ENCODE peak calls at places on chromosomes 16 and 17, in eight cellular contexts. W is thoracic aorta; O is CD4-positive, alpha-beta T cell; A is stomach; Y is A549; K is heart right ventricle; Z is BE2C; M is RWPE1. N is an unnamed sample.

GRCh38 chr16:88957887-88958577 is 19.0 kb downstream of the CBFA2T3 start:
- DNase-seq in W (no peak), O (no peak), A (no peak), Y (no peak), K (peak), Z (no peak), M (no peak), N (no peak)

GRCh38 chr16:72073831-72074230 is 10.8 kb downstream of the HPR start:
- DNase-seq in W (peak), O (no peak), A (peak), Y (no peak), K (peak), Z (no peak), M (no peak), N (no peak)

GRCh38 chr16:87316450-87316922 is 706 bp downstream of the C16orf95 start:
- DNase-seq in W (no peak), O (no peak), A (no peak), Y (no peak), K (no peak), Z (no peak), M (no peak), N (no peak)

GRCh38 chr16:15034266-15035162 is 21.4 kb downstream of the NTAN1 start:
- DNase-seq in W (no peak), O (no peak), A (no peak), Y (no peak), K (peak), Z (no peak), M (no peak), N (no peak)

GRCh38 chr16:77238593-77238992 is 39.4 kb downstream of the SYCE1L start:
- DNase-seq in W (no peak), O (no peak), A (no peak), Y (no peak), K (no peak), Z (no peak), M (no peak), N (no peak)

GRCh38 chr17:67293251-67294203 is 48.5 kb upstream of the HELZ start:
- DNase-seq in W (no peak), O (peak), A (peak), Y (peak), K (peak), Z (peak), M (peak), N (no peak)

GRCh38 chr17:55420067-55420775 is 1.4 kb downstream of the MMD start:
- DNase-seq in W (no peak), O (no peak), A (peak), Y (no peak), K (no peak), Z (no peak), M (no peak), N (no peak)

GRCh38 chr16:67055712-67056487 is 27.0 kb downstream of the CBFB start:
- DNase-seq in W (no peak), O (no peak), A (no peak), Y (peak), K (no peak), Z (no peak), M (peak), N (peak)

GRCh38 chr17:7023576-7024401 is 939 bp downstream of the BCL6B start:
- DNase-seq in W (no peak), O (peak), A (peak), Y (peak), K (peak), Z (peak), M (peak), N (no peak)

GRCh38 chr17:19958023-19958422 is 19.6 kb downstream of the AKAP10 start:
- DNase-seq in W (no peak), O (no peak), A (no peak), Y (peak), K (no peak), Z (no peak), M (peak), N (peak)

GRCh38 chr16:11327277-11328171 is 17.7 kb upstream of the RMI2 start:
- DNase-seq in W (no peak), O (no peak), A (no peak), Y (no peak), K (no peak), Z (no peak), M (no peak), N (no peak)

GRCh38 chr17:82858376-82859126 is 18.7 kb upstream of the ZNF750 start:
- DNase-seq in W (no peak), O (peak), A (no peak), Y (no peak), K (no peak), Z (no peak), M (peak), N (no peak)

GRCh38 chr16:14310519-14310991 is 239.4 kb downstream of the MRTFB start:
- DNase-seq in W (no peak), O (no peak), A (no peak), Y (peak), K (no peak), Z (peak), M (no peak), N (no peak)

GRCh38 chr16:66242672-66243071 is 123.8 kb upstream of the CDH5 start:
- DNase-seq in W (no peak), O (no peak), A (no peak), Y (no peak), K (no peak), Z (no peak), M (no peak), N (no peak)

GRCh38 chr16:80667925-80668324 is 127.1 kb downstream of the DYNLRB2 start:
- DNase-seq in W (no peak), O (no peak), A (no peak), Y (no peak), K (no peak), Z (no peak), M (no peak), N (no peak)

GRCh38 chr17:43722269-43722619 is 36.3 kb downstream of the SOST start:
- DNase-seq in W (no peak), O (no peak), A (no peak), Y (no peak), K (no peak), Z (no peak), M (no peak), N (no peak)

GRCh38 chr16:47492428-47493357 is 31.6 kb downstream of the PHKB start:
- DNase-seq in W (peak), O (no peak), A (peak), Y (no peak), K (peak), Z (peak), M (no peak), N (no peak)

GRCh38 chr17:39450051-39450450 is 1.0 kb downstream of the MED1 start:
- DNase-seq in W (no peak), O (no peak), A (no peak), Y (no peak), K (no peak), Z (no peak), M (no peak), N (no peak)

GRCh38 chr17:45777388-45777787 is 6.7 kb upstream of the CRHR1 start:
- DNase-seq in W (no peak), O (no peak), A (no peak), Y (no peak), K (no peak), Z (no peak), M (no peak), N (no peak)

GRCh38 chr16:82509636-82510035 is 117.1 kb upstream of the CDH13 start:
- DNase-seq in W (no peak), O (no peak), A (no peak), Y (no peak), K (no peak), Z (no peak), M (no peak), N (no peak)

GRCh38 chr16:29815032-29815721 is 775 bp upstream of the PAGR1 start:
- DNase-seq in W (no peak), O (no peak), A (no peak), Y (no peak), K (no peak), Z (peak), M (no peak), N (no peak)

GRCh38 chr16:46972971-46973456 is 460 bp downstream of the DNAJA2 start:
- DNase-seq in W (no peak), O (no peak), A (peak), Y (no peak), K (peak), Z (peak), M (no peak), N (no peak)

GRCh38 chr16:5193877-5194276 is 96.3 kb upstream of the EEF2KMT start:
- DNase-seq in W (no peak), O (no peak), A (no peak), Y (no peak), K (no peak), Z (no peak), M (no peak), N (no peak)

GRCh38 chr17:5557990-5558389 is 26.3 kb downstream of the NLRP1 start:
- DNase-seq in W (no peak), O (no peak), A (no peak), Y (no peak), K (no peak), Z (no peak), M (no peak), N (no peak)

GRCh38 chr17:50264263-50265113 is 9.8 kb upstream of the TMEM92 start:
- DNase-seq in W (no peak), O (no peak), A (no peak), Y (no peak), K (no peak), Z (no peak), M (no peak), N (peak)

GRCh38 chr16:85514601-85515318 is 98.4 kb upstream of the GSE1 start:
- DNase-seq in W (peak), O (no peak), A (peak), Y (peak), K (peak), Z (peak), M (peak), N (peak)

GRCh38 chr17:74360993-74361612 is 565 bp downstream of the BTBD17 start:
- DNase-seq in W (no peak), O (no peak), A (no peak), Y (no peak), K (no peak), Z (no peak), M (no peak), N (no peak)

GRCh38 chr17:60145006-60145935 is 4.5 kb upstream of the CA4 start:
- DNase-seq in W (no peak), O (no peak), A (no peak), Y (no peak), K (no peak), Z (no peak), M (no peak), N (no peak)

GRCh38 chr17:73551756-73552155 is 92.5 kb downstream of the SDK2 start:
- DNase-seq in W (no peak), O (no peak), A (no peak), Y (no peak), K (no peak), Z (no peak), M (no peak), N (no peak)

GRCh38 chr16:57324649-57325223 is 33.8 kb upstream of the CCL22 start:
- DNase-seq in W (no peak), O (no peak), A (no peak), Y (no peak), K (no peak), Z (no peak), M (no peak), N (no peak)

GRCh38 chr17:19726615-19727376 is 10.4 kb upstream of the SLC47A2 start:
- DNase-seq in W (no peak), O (no peak), A (no peak), Y (no peak), K (no peak), Z (no peak), M (no peak), N (no peak)

GRCh38 chr16:51426276-51426675 is 275.2 kb upstream of the SALL1 start:
- DNase-seq in W (no peak), O (no peak), A (no peak), Y (no peak), K (no peak), Z (no peak), M (no peak), N (no peak)

GRCh38 chr16:57628008-57628781 is at the start of gene ADGRG1:
- DNase-seq in W (peak), O (no peak), A (peak), Y (peak), K (peak), Z (peak), M (peak), N (peak)

GRCh38 chr17:79335456-79335855 is 260.8 kb downstream of the ENGASE start:
- DNase-seq in W (no peak), O (no peak), A (no peak), Y (no peak), K (no peak), Z (no peak), M (no peak), N (no peak)

GRCh38 chr17:4199818-4200402 is 56.9 kb downstream of the CYB5D2 start:
- DNase-seq in W (no peak), O (no peak), A (no peak), Y (peak), K (no peak), Z (peak), M (peak), N (no peak)

DNA sequence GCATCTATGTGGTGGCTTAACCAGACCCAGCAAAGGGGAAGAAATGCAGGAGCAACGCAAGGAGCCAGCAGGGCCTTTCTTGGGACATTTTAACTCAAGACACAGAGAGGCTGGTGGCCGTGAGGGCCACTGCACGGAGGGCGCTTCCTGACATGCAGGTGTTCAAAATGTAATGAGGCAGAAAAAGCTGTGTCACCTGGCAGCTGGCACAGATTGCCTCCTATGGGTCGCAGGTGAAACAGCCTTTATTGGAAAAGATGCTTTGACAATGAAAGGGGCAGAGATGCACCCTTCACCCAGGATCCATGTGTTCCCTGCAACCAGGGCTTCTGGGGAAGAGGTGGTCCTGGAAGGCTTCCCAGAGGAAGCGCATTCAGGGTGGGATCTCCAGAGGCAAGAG is 219.3 kb downstream of the XYLT1 start:
- DNase-seq in W (no peak), O (no peak), A (no peak), Y (no peak), K (no peak), Z (no peak), M (no peak), N (no peak)
- TF ChIP-seq CTCF in W (no peak), O (no peak), A (no peak), Y (no peak), K (no peak), Z (no peak), M (no peak), N (no peak)

DNA sequence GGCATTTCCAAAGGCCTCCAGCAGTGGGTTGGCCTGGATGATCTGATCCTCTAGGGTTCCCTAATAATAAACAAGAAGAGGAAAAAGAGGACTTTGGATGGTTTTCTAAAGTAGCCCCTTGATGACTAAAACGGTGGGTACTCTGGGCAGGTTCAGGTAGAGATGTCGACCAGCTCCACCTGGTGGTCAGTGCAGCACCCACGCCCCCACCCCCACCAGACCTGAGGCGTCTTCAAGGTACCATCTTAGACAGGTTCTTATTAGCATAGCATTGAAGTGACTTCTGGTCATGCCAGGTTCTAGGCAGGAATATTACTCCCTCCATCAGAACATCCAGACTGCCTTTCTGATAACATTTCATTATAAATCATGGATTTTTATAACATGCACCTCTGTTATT is 15.0 kb downstream of the MYH13 start:
- DNase-seq in W (no peak), O (no peak), A (no peak), Y (peak), K (no peak), Z (no peak), M (peak), N (no peak)
- TF ChIP-seq CTCF in W (peak), O (peak), A (no peak), Y (peak), K (peak), Z (peak), M (peak), N (peak)

GRCh38 chr17:22694362-22695227 is 1002.3 kb downstream of the KCNJ18 start:
- DNase-seq in W (no peak), O (no peak), A (no peak), Y (peak), K (no peak), Z (peak), M (no peak), N (no peak)
- TF ChIP-seq CTCF in W (peak), O (no peak), A (no peak), Y (peak), K (no peak), Z (peak), M (no peak), N (peak)

GRCh38 chr17:15210247-15210646 is 54.9 kb downstream of the PMP22 start:
- DNase-seq in W (no peak), O (no peak), A (no peak), Y (no peak), K (no peak), Z (peak), M (no peak), N (no peak)
- TF ChIP-seq CTCF in W (no peak), O (no peak), A (no peak), Y (no peak), K (no peak), Z (no peak), M (no peak), N (no peak)

GRCh38 chr16:74111583-74111982 is 185.0 kb upstream of the PSMD7 start:
- DNase-seq in W (no peak), O (no peak), A (no peak), Y (no peak), K (no peak), Z (no peak), M (no peak), N (no peak)

DNA sequence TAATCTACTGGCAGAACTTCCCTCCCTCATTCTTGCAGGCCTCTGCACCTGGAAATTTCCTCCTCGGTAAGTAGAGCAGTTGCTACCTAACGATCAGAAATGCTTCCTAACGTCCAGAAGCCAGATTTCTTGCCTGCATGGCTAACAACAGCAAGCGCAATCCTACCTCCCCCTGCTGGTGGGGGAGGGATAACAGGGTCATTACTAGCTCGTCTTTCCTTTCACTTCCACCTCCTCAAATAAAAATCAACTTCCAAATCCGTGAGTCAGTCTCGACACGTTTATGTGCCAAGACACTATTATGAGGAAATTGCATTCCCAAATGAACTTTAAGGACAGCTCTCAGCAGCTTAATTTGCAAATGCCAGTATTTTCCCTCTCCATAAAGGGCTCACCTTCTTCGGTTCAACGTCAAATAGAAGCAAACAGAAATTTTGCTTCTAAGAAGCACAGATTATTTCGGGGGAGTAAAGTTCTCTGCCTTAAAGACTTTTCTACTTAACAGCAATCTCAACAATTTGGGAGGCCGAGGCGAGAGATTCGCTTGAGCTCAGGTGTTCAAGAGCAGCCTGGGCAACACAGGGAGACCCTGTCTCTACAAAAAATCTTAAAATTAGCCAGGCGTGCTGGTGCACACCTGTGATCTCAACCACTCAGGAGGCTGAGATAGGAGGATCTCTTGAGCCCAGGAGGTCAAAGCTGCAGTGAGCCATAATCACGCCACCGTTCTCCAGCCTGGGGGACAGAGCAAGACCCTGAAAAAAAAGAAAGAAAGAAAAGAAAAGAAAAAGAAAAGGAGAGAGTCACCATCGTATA is 188.6 kb upstream of the PSMD7 start:
- DNase-seq in W (no peak), O (no peak), A (peak), Y (peak), K (no peak), Z (peak), M (peak), N (no peak)
- TF ChIP-seq CTCF in W (peak), O (peak), A (peak), Y (peak), K (peak), Z (peak), M (peak), N (peak)

GRCh38 chr17:27535975-27536374 is 79.7 kb downstream of the KSR1 start:
- DNase-seq in W (no peak), O (no peak), A (no peak), Y (no peak), K (no peak), Z (no peak), M (no peak), N (no peak)

GRCh38 chr17:27533068-27533397 is 76.8 kb downstream of the KSR1 start:
- DNase-seq in W (no peak), O (no peak), A (no peak), Y (no peak), K (no peak), Z (no peak), M (no peak), N (no peak)

GRCh38 chr17:27532269-27533067 is 76.2 kb downstream of the KSR1 start:
- DNase-seq in W (no peak), O (no peak), A (peak), Y (no peak), K (no peak), Z (no peak), M (no peak), N (no peak)

GRCh38 chr17:27535178-27535928 is 79.1 kb downstream of the KSR1 start:
- DNase-seq in W (no peak), O (no peak), A (no peak), Y (no peak), K (no peak), Z (no peak), M (no peak), N (no peak)

GRCh38 chr17:27533874-27534815 is 77.9 kb downstream of the KSR1 start:
- DNase-seq in W (no peak), O (no peak), A (no peak), Y (peak), K (no peak), Z (no peak), M (peak), N (peak)
- TF ChIP-seq CTCF in W (no peak), O (no peak), A (no peak), Y (no peak), K (no peak), Z (no peak), M (no peak), N (peak)

N was measured in HFFc6.